ENCODE peak calls at places on chromosome 16, in four cellular contexts. J is IMR-90, C is Calu3, V is upper lobe of right lung. Z is an unnamed sample.

GRCh38 chr16:28063611-28064061 is at the start of gene GSG1L:
- DNase-seq in J (no peak), V (no peak), C (peak), Z (no peak)

GRCh38 chr16:84356591-84357116 is 11.7 kb upstream of the ATP2C2 start:
- DNase-seq in J (no peak), C (peak), V (no peak), Z (no peak)

GRCh38 chr16:74723224-74723623 is 22.6 kb upstream of the MLKL start:
- DNase-seq in V (no peak), J (no peak), C (no peak), Z (no peak)

GRCh38 chr16:15660203-15660601 is 10.2 kb downstream of the NDE1 start:
- DNase-seq in C (no peak), V (no peak), J (no peak), Z (no peak)

GRCh38 chr16:30875881-30876791 is 17.7 kb downstream of the BCL7C start:
- DNase-seq in J (peak), V (no peak), C (no peak), Z (peak)

GRCh38 chr16:47734987-47735594 is 274.0 kb downstream of the PHKB start:
- DNase-seq in J (no peak), V (peak), C (peak), Z (no peak)

GRCh38 chr16:12405083-12405482 is 398.6 kb downstream of the CPPED1 start:
- DNase-seq in V (no peak), C (no peak), J (no peak), Z (peak)

GRCh38 chr16:82629441-82630027 is 2.8 kb downstream of the CDH13 start:
- DNase-seq in C (no peak), V (no peak), J (peak), Z (no peak)

GRCh38 chr16:85460983-85461813 is 151.9 kb upstream of the GSE1 start:
- DNase-seq in J (peak), C (no peak), V (no peak), Z (no peak)

GRCh38 chr16:73196670-73197069 is 148.7 kb upstream of the ZFHX3 start:
- DNase-seq in J (peak), C (peak), V (peak), Z (peak)

GRCh38 chr16:88472637-88473205 is 19.6 kb downstream of the ZFPM1 start:
- DNase-seq in J (no peak), V (no peak), C (no peak), Z (no peak)

GRCh38 chr16:5504028-5504758 is 406.6 kb upstream of the EEF2KMT start:
- DNase-seq in J (no peak), V (no peak), C (no peak), Z (no peak)

GRCh38 chr16:81265658-81266451 is 27.4 kb downstream of the BCO1 start:
- DNase-seq in C (no peak), V (peak), J (peak), Z (no peak)

GRCh38 chr16:83699817-83700216 is 108.0 kb upstream of the HSBP1 start:
- DNase-seq in V (no peak), C (no peak), J (no peak), Z (no peak)

GRCh38 chr16:86037999-86038922 is 139.3 kb downstream of the IRF8 start:
- DNase-seq in J (no peak), V (peak), C (no peak), Z (no peak)

GRCh38 chr16:27326738-27327585 is 13.2 kb downstream of the IL4R start:
- DNase-seq in C (peak), J (peak), V (peak), Z (peak)

GRCh38 chr16:81634380-81635121 is 144.5 kb upstream of the PLCG2 start:
- DNase-seq in V (no peak), C (no peak), J (peak), Z (no peak)

GRCh38 chr16:50604610-50605009 is 56.4 kb downstream of the NKD1 start:
- DNase-seq in J (no peak), V (no peak), C (no peak), Z (no peak)

GRCh38 chr16:56609463-56609921 is 1.1 kb downstream of the MT2A start:
- DNase-seq in C (peak), V (no peak), J (peak), Z (peak)

GRCh38 chr16:70470927-70471341 is 16.5 kb downstream of the FCSK start:
- DNase-seq in J (peak), V (peak), C (peak), Z (no peak)

GRCh38 chr16:55622302-55622701 is 33.5 kb upstream of the SLC6A2 start:
- DNase-seq in V (no peak), J (no peak), C (no peak), Z (no peak)

GRCh38 chr16:84806256-84806889 is 13.4 kb upstream of the CRISPLD2 start:
- DNase-seq in C (peak), V (no peak), J (peak), Z (peak)

GRCh38 chr16:82504811-82505210 is 122.0 kb upstream of the CDH13 start:
- DNase-seq in V (no peak), C (no peak), J (no peak), Z (no peak)

GRCh38 chr16:65908568-65908967 is 457.9 kb upstream of the CDH5 start:
- DNase-seq in J (no peak), V (no peak), C (no peak), Z (no peak)

GRCh38 chr16:78770353-78771091 is 671.1 kb downstream of the WWOX start:
- DNase-seq in V (peak), J (no peak), C (no peak), Z (peak)

GRCh38 chr16:56589141-56590039 is at the start of gene MT3:
- DNase-seq in C (no peak), J (no peak), V (no peak), Z (no peak)

GRCh38 chr16:58262592-58262991 is 32.2 kb downstream of the PRSS54 start:
- DNase-seq in J (no peak), V (no peak), C (no peak), Z (no peak)

GRCh38 chr16:89319883-89320716 is 102.6 kb downstream of the ZNF778 start:
- DNase-seq in J (peak), C (peak), V (no peak), Z (peak)

GRCh38 chr16:30068333-30068732 is 2.8 kb downstream of the ALDOA start:
- DNase-seq in C (no peak), V (no peak), J (no peak), Z (no peak)

GRCh38 chr16:28149016-28149888 is 62.5 kb downstream of the XPO6 start:
- DNase-seq in C (no peak), J (peak), V (no peak), Z (no peak)

GRCh38 chr16:10368984-10369551 is 16.8 kb upstream of the ATF7IP2 start:
- DNase-seq in C (no peak), V (no peak), J (no peak), Z (no peak)

GRCh38 chr16:58129097-58129936 is at the start of gene CFAP20:
- DNase-seq in J (peak), C (peak), V (peak), Z (peak)

GRCh38 chr16:56615353-56615752 is 7.0 kb downstream of the MT2A start:
- DNase-seq in C (no peak), J (peak), V (no peak), Z (no peak)

GRCh38 chr16:19809693-19810092 is 75.0 kb downstream of the GPRC5B start:
- DNase-seq in C (no peak), V (no peak), J (no peak), Z (no peak)

DNA sequence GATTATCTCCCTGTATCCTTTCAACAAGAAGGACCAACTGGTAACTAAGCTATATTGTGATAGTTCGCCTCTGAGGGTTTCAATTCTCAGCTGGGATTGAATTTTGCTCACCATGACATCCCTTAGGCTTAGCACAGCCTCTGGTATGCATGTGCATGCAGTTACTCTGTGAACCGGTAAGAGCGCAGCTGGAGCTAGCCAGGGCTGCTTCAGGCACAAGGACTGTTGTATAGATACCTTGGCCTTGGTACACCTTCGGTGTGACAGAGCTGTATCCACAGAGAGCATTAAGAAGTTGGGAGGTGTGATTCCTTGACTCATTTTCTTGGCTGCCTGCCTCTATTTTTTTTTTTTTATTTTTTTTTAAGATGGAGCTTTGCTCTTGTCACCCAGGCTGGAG is 2.3 kb upstream of the NUTF2 start:
- DNase-seq in C (no peak), V (no peak), J (peak), Z (no peak)
- TF ChIP-seq CTCF in C (no peak), V (no peak), J (no peak), Z (no peak)

GRCh38 chr16:87076950-87077749 is 240.0 kb downstream of the C16orf95 start:
- DNase-seq in V (peak), J (peak), C (peak), Z (peak)
- TF ChIP-seq CTCF in V (peak), J (peak), C (peak), Z (peak)

DNA sequence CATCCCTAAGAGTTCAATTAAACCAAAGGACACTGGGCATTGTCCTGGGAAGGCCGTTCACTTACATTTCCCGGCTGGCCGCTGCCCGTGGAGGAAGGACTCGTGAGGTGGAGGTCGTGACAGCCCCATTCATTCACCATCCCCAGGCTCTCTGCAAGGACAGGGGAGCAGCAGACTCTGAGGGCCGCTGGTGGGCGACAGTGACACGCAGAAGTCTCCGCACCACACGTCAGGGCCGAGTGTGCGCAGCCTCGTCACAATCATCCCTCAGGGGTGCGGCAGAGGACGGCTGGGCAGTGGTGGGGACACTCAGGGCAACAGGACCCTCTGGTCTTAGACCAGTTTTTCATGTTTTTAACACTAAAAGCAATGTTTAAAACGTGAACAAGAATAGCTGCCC is 21.7 kb downstream of the UNKL start:
- DNase-seq in V (no peak), J (no peak), C (no peak), Z (no peak)
- TF ChIP-seq CTCF in V (no peak), J (no peak), C (no peak), Z (no peak)

GRCh38 chr16:66926171-66926570 is 836 bp upstream of the RRAD start:
- DNase-seq in V (no peak), C (peak), J (no peak), Z (no peak)

GRCh38 chr16:66924527-66925321 is 611 bp downstream of the RRAD start:
- DNase-seq in V (peak), J (no peak), C (peak), Z (peak)

GRCh38 chr16:66927012-66927436 is 1.7 kb upstream of the RRAD start:
- DNase-seq in J (peak), V (peak), C (peak), Z (peak)

GRCh38 chr16:66923866-66924265 is 1.5 kb downstream of the RRAD start:
- DNase-seq in C (no peak), J (no peak), V (no peak), Z (no peak)

GRCh38 chr16:66925322-66925840 is at the start of gene RRAD:
- DNase-seq in C (peak), J (peak), V (no peak), Z (peak)
- TF ChIP-seq CTCF in C (no peak), J (no peak), V (no peak), Z (no peak)